ENCODE peak calls at places on chromosomes 11 and 22, in four cellular contexts. H is upper lobe of left lung, M is OCI-LY7, W is brain microvascular endothelial cell. F is an unnamed sample.

GRCh38 chr11:2513441-2513840 is 68.6 kb downstream of the KCNQ1 start:
- DNase-seq in M (no peak), H (peak), W (no peak), F (no peak)

GRCh38 chr11:12329797-12330196 is 47.6 kb upstream of the PARVA start:
- DNase-seq in H (no peak), M (no peak), W (no peak), F (peak)

GRCh38 chr11:103737791-103738190 is 298.6 kb upstream of the DDI1 start:
- DNase-seq in M (no peak), H (no peak), W (no peak), F (no peak)

GRCh38 chr22:19872779-19873137 is 18.1 kb upstream of the GNB1L start:
- DNase-seq in W (no peak), H (peak), M (no peak), F (no peak)

GRCh38 chr11:93117578-93117964 is 80.2 kb downstream of the SLC36A4 start:
- DNase-seq in W (no peak), H (no peak), M (no peak), F (no peak)

GRCh38 chr11:3109921-3110706 is 52.9 kb upstream of the CARS1 start:
- DNase-seq in H (peak), W (no peak), M (peak), F (peak)

GRCh38 chr22:50530280-50530856 is 556 bp upstream of the TYMP start:
- DNase-seq in H (no peak), M (peak), W (peak), F (peak)

GRCh38 chr11:77088236-77089003 is 14.2 kb upstream of the OMP start:
- DNase-seq in W (no peak), H (no peak), M (no peak), F (no peak)

GRCh38 chr11:128026596-128026995 is 560.8 kb downstream of the ETS1 start:
- DNase-seq in H (no peak), W (peak), M (no peak), F (peak)

GRCh38 chr11:108788565-108789199 is 123.8 kb downstream of the DDX10 start:
- DNase-seq in H (no peak), M (peak), W (peak), F (peak)

GRCh38 chr11:134951305-134951700 is 539.3 kb upstream of the B3GAT1 start:
- DNase-seq in W (peak), M (no peak), H (no peak), F (peak)

GRCh38 chr22:20783844-20784723 is 10.2 kb downstream of the SERPIND1 start:
- DNase-seq in H (no peak), M (peak), W (peak), F (peak)

GRCh38 chr11:22666700-22667439 is 459 bp downstream of the GAS2 start:
- DNase-seq in W (peak), M (no peak), H (peak), F (peak)

GRCh38 chr11:80157447-80157846 is 716.6 kb upstream of the TENM4 start:
- DNase-seq in H (no peak), M (no peak), W (no peak), F (no peak)

GRCh38 chr11:92830382-92831148 is 138.9 kb upstream of the MTNR1B start:
- DNase-seq in W (no peak), H (no peak), M (no peak), F (no peak)

GRCh38 chr11:35919244-35919643 is 24.6 kb upstream of the LDLRAD3 start:
- DNase-seq in H (no peak), W (no peak), M (no peak), F (peak)

GRCh38 chr22:19766506-19767426 is 6.2 kb downstream of the TBX1 start:
- DNase-seq in H (peak), M (peak), W (peak), F (no peak)

GRCh38 chr22:43631846-43632245 is 180.3 kb downstream of the EFCAB6 start:
- DNase-seq in H (no peak), M (no peak), W (no peak), F (no peak)

GRCh38 chr11:33133761-33134160 is 27.5 kb downstream of the CSTF3 start:
- DNase-seq in H (no peak), W (no peak), M (no peak), F (no peak)
- H3K4me3 ChIP-seq in H (no peak), W (no peak), M (no peak), F (no peak)

GRCh38 chr22:41524283-41524682 is 20.0 kb downstream of the POLR3H start:
- DNase-seq in M (no peak), W (peak), H (no peak), F (peak)

GRCh38 chr22:41525450-41526225 is 18.6 kb downstream of the POLR3H start:
- DNase-seq in M (no peak), W (no peak), H (peak), F (no peak)

GRCh38 chr22:41526226-41526531 is 18.1 kb downstream of the POLR3H start:
- DNase-seq in M (no peak), H (no peak), W (no peak), F (no peak)

GRCh38 chr22:41523464-41524221 is 20.6 kb downstream of the POLR3H start:
- DNase-seq in M (no peak), W (peak), H (no peak), F (peak)

GRCh38 chr22:41524809-41525449 is 19.3 kb downstream of the POLR3H start:
- DNase-seq in M (no peak), H (peak), W (peak), F (no peak)
- H3K4me3 ChIP-seq in M (no peak), H (no peak), W (no peak), F (no peak)

GRCh38 chr22:22712092-22712658 is 67.8 kb downstream of the GGTLC2 start:
- DNase-seq in W (no peak), M (peak), H (no peak), F (no peak)
- H3K4me3 ChIP-seq in W (no peak), M (peak), H (no peak), F (no peak)

GRCh38 chr11:118442903-118443589 is 6.8 kb downstream of the KMT2A start:
- DNase-seq in M (no peak), W (no peak), H (no peak), F (no peak)
- H3K4me3 ChIP-seq in M (no peak), W (no peak), H (no peak), F (no peak)

DNA sequence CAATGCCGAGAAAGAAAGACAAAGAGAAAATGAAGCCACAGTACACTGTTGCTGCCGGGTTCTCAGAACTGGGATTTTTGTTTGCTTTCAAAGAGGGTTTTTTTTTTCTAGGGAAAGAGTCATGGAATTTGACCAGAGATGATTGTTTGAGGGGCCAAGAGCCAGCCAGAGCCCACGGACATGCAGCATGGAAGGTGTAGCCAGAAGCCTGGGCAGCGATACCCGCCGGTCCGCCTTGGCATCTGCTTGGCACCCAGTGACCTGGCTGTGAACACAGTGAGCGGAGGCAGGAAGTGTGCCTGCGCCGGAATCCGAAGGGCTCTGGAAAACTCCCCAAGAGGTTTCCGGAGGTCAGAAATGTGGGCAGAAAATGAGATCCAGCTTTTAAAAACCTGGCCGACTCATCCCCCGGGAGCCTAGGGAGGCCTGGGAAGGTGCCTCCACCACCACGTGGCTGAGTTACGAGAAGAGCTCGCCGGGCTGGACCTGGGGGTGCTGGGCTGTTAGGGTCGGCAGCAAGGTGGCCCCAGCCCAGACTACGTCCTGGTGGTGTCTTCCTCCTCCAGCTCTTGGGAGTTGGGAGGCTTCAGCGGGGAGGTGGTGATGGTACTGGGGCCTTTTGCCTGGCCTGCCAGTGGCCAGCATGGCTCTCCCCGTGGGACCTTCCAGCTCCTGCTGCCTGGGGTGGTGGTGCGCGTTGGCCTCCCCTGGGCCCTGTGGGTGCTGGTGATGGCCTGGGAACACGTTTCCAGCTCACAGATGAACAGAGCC is 61.6 kb upstream of the PPARA start:
- DNase-seq in H (peak), W (peak), M (no peak), F (peak)
- H3K4me3 ChIP-seq in H (peak), W (peak), M (no peak), F (peak)

DNA sequence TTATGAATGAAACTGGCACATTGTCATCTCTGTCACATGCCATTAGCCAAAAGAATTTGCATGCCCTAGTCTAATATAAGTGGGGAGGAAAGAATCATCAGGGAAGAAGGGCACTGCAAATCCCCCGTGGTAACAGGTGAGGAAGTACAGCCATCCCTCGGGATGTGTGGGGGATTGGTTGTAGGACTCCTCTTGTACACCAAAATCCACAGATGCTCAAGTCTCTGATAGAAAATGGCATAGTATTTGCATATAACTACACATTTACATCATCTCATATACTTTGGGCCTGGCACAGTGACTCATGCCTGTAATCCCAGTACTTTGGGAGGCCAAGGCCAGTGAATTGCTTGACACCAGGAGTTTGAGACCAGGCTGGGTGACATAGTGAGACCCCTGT is 109.7 kb downstream of the HIPK3 start:
- DNase-seq in M (no peak), H (no peak), W (no peak), F (no peak)
- H3K4me3 ChIP-seq in M (no peak), H (no peak), W (no peak), F (no peak)